ENCODE peak calls at places on chromosomes 7 and 10, in seven cellular contexts. G is GM12878, X is HCT116, E is SK-N-SH, L is GM23338, T is A549, I is HepG2. O is an unnamed sample.

GRCh38 chr7:93055543-93056107 is 62.2 kb downstream of the SAMD9 start:
- DNase-seq in I (peak; percentile 34), E (peak; percentile 69), G (no peak), L (peak; percentile 66), T (peak; percentile 30), X (no peak), O (peak; percentile 22)

GRCh38 chr7:30331338-30331737 is 46.9 kb downstream of the ZNRF2 start:
- DNase-seq in X (no peak), I (no peak), G (no peak), E (no peak), L (no peak), T (no peak), O (no peak)

GRCh38 chr7:128869138-128869943 is 6.7 kb downstream of the ATP6V1F start:
- DNase-seq in T (no peak), G (no peak), I (no peak), L (peak; percentile 76), E (peak; percentile 87), X (no peak), O (no peak)

GRCh38 chr10:9636206-9636605 is 1381.5 kb upstream of the CELF2 start:
- DNase-seq in I (no peak), L (no peak), E (no peak), T (no peak), G (no peak), X (no peak), O (no peak)

GRCh38 chr7:29306276-29307036 is 111.9 kb downstream of the CHN2 start:
- DNase-seq in I (no peak), G (no peak), T (no peak), X (no peak), L (peak; percentile 28), E (no peak), O (no peak)

GRCh38 chr7:4610768-4611467 is 71.2 kb upstream of the FOXK1 start:
- DNase-seq in I (peak; percentile 74), E (peak; percentile 77), X (peak; percentile 73), L (peak; percentile 87), G (peak; percentile 39), T (peak; percentile 76), O (peak; percentile 63)

GRCh38 chr10:69573056-69573806 is at the start of gene NEUROG3:
- DNase-seq in I (no peak), X (no peak), T (no peak), G (peak; percentile 19), E (peak; percentile 71), L (peak; percentile 74), O (no peak)

GRCh38 chr10:98423691-98424120 is 8.7 kb upstream of the PYROXD2 start:
- DNase-seq in X (no peak), T (no peak), L (peak; percentile 79), E (no peak), I (peak; percentile 41), G (no peak), O (no peak)

GRCh38 chr7:135194494-135195095 is 16.7 kb downstream of the WDR91 start:
- DNase-seq in L (no peak), E (no peak), T (no peak), X (no peak), I (no peak), G (no peak), O (no peak)

GRCh38 chr10:30359373-30360206 is 10.5 kb upstream of the MTPAP start:
- DNase-seq in I (peak; percentile 81), L (peak; percentile 89), E (peak; percentile 74), X (peak; percentile 82), T (peak; percentile 67), G (peak; percentile 39), O (peak; percentile 38)

GRCh38 chr7:47588704-47589225 is 6.9 kb upstream of the TNS3 start:
- DNase-seq in G (no peak), I (no peak), L (no peak), T (no peak), E (no peak), X (no peak), O (no peak)

GRCh38 chr7:23472046-23472445 is 1.8 kb upstream of the IGF2BP3 start:
- DNase-seq in T (no peak), E (no peak), L (no peak), I (no peak), X (no peak), G (no peak), O (no peak)

GRCh38 chr7:74182453-74183090 is 8.4 kb downstream of the EIF4H start:
- DNase-seq in T (no peak), I (no peak), X (no peak), L (no peak), E (no peak), G (no peak), O (no peak)

GRCh38 chr10:44035474-44036197 is 349.3 kb downstream of the CXCL12 start:
- DNase-seq in G (peak; percentile 57), E (no peak), L (no peak), X (no peak), I (no peak), T (no peak), O (no peak)

GRCh38 chr7:120873367-120873766 is 15.4 kb upstream of the TSPAN12 start:
- DNase-seq in T (no peak), L (peak; percentile 17), X (no peak), G (no peak), I (no peak), E (no peak), O (no peak)

GRCh38 chr10:35262436-35262835 is 73.9 kb upstream of the CCNY start:
- DNase-seq in L (no peak), I (no peak), E (no peak), G (no peak), T (no peak), X (no peak), O (no peak)

GRCh38 chr10:71708301-71708703 is 11.3 kb downstream of the C10orf105 start:
- DNase-seq in G (no peak), X (no peak), T (peak; percentile 41), E (peak; percentile 90), I (peak; percentile 21), L (peak; percentile 82), O (peak; percentile 35)

GRCh38 chr7:69434350-69434749 is 163.9 kb upstream of the AUTS2 start:
- DNase-seq in G (peak; percentile 82), T (no peak), I (no peak), E (no peak), X (no peak), L (no peak), O (no peak)

GRCh38 chr7:143002106-143002505 is 24.8 kb downstream of the OR9A2 start:
- DNase-seq in L (peak; percentile 42), E (peak; percentile 18), G (no peak), T (peak; percentile 34), I (no peak), X (peak; percentile 24), O (no peak)

GRCh38 chr10:73810358-73810734 is 1.1 kb downstream of the NDST2 start:
- DNase-seq in X (no peak), I (no peak), T (no peak), L (no peak), G (no peak), E (no peak), O (no peak)

GRCh38 chr10:50876409-50876808 is 9.0 kb downstream of the A1CF start:
- DNase-seq in L (no peak), T (no peak), I (no peak), E (no peak), G (no peak), X (no peak), O (no peak)

GRCh38 chr10:28137907-28138880 is 139.3 kb upstream of the ODAD2 start:
- DNase-seq in E (no peak), G (no peak), T (no peak), I (no peak), X (peak; percentile 81), L (no peak), O (no peak)

DNA sequence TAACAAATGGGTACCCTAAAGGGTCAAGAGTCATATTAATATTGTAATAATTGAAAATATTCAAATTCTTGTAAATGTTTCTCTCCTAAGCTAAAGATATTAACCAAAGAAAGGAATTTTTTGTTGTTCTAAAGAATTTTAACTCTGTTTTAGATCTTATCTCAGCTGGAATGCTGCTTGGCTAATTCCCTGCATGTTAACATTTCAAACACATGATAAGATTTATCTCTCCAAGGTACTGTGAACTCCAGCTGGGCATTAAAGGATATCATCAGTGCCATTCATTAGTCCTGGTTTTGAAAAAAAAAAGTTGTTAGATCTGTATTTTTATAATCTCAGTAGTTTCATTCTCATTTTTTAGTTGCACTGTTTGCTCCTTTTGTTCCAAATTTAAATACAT is 76.9 kb downstream of the MAPK8 start:
- DNase-seq in I (peak; percentile 15), L (no peak), G (no peak), T (no peak), X (no peak), E (no peak), O (no peak)
- TF ChIP-seq REST in I (no peak), L (no peak), G (no peak), T (no peak), X (no peak), E (no peak), O (no peak)

GRCh38 chr7:42197391-42197790 is 39.6 kb downstream of the GLI3 start:
- DNase-seq in X (no peak), E (no peak), G (no peak), L (peak; percentile 29), T (no peak), I (no peak), O (no peak)
- TF ChIP-seq REST in X (no peak), E (no peak), G (no peak), L (no peak), T (no peak), I (no peak), O (no peak)

DNA sequence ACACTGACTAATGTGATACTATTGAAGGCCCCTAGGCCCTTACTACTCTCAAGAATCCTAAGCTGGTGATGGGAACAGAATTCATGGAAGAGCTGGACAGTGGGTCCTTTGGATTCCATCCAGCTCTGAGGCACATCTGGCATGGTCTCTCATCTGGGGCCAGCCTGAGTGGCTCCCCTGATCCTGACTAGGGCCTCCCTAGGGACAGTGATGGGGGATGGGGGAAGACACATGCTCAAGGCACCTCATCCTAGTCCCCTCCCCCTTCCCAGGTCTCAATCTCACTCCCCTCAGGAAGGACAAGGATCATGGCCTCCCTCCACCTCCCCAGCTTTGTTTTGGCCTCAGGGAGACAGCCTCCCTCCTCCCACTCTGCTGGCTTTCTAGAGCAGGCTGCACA is 1.8 kb downstream of the KCNIP2 start:
- DNase-seq in T (no peak), E (peak; percentile 44), G (no peak), L (no peak), I (no peak), X (no peak), O (no peak)
- TF ChIP-seq REST in T (no peak), E (no peak), G (no peak), L (no peak), I (no peak), X (no peak), O (no peak)

GRCh38 chr10:12720217-12720981 is 281.1 kb downstream of the CCDC3 start:
- DNase-seq in I (peak; percentile 76), G (no peak), X (peak; percentile 96), L (no peak), T (peak; percentile 60), E (no peak), O (no peak)
- TF ChIP-seq REST in I (no peak), G (no peak), X (no peak), L (no peak), T (no peak), E (no peak), O (no peak)

GRCh38 chr10:32131388-32131787 is 75.2 kb upstream of the KIF5B start:
- DNase-seq in T (no peak), X (no peak), G (no peak), L (no peak), E (no peak), I (no peak), O (no peak)
- TF ChIP-seq REST in T (no peak), X (no peak), G (no peak), L (no peak), E (no peak), I (no peak), O (no peak)